ENCODE peak calls at places on chromosomes 3 and 15, in ten cellular contexts. One of them, this sample, is unnamed.

GRCh38 chr3:156543043-156543555 is 11.8 kb downstream of the SSR3 start:
- DNase-seq in RPMI7951: no peak
- DNase-seq in A549: no peak
- DNase-seq in iPS-NIHi11: no peak
- DNase-seq in brain microvascular endothelial cell: no peak
- DNase-seq in heart left ventricle: no peak
- DNase-seq in prostate gland: no peak
- DNase-seq in Calu3: no peak
- DNase-seq in stimulated activated CD4-positive, alpha-beta T cell treated with anti-CD3 and anti-CD28 coated beads, Interleukin-2, amount 100 ng/mL, for 48 hours: no peak
- DNase-seq in PC-3: no peak
- DNase-seq in this sample: no peak

GRCh38 chr3:64037084-64037483 is 13.8 kb upstream of the PSMD6 start:
- DNase-seq in A549: no peak
- DNase-seq in iPS-NIHi11: no peak
- DNase-seq in Calu3: no peak
- DNase-seq in brain microvascular endothelial cell: no peak
- DNase-seq in PC-3: no peak
- DNase-seq in heart left ventricle: no peak
- DNase-seq in RPMI7951: no peak
- DNase-seq in stimulated activated CD4-positive, alpha-beta T cell treated with anti-CD3 and anti-CD28 coated beads, Interleukin-2, amount 100 ng/mL, for 48 hours: no peak
- DNase-seq in prostate gland: no peak
- DNase-seq in this sample: no peak

GRCh38 chr3:187639912-187640822 is 30.0 kb downstream of the SST start:
- DNase-seq in Calu3: no peak
- DNase-seq in brain microvascular endothelial cell: no peak
- DNase-seq in stimulated activated CD4-positive, alpha-beta T cell treated with anti-CD3 and anti-CD28 coated beads, Interleukin-2, amount 100 ng/mL, for 48 hours: no peak
- DNase-seq in A549: no peak
- DNase-seq in heart left ventricle: no peak
- DNase-seq in PC-3: no peak
- DNase-seq in iPS-NIHi11: no peak
- DNase-seq in RPMI7951: no peak
- DNase-seq in prostate gland: no peak
- DNase-seq in this sample: peak

GRCh38 chr15:58698887-58699641 is 50.4 kb downstream of the ADAM10 start:
- DNase-seq in RPMI7951: peak
- DNase-seq in brain microvascular endothelial cell: no peak
- DNase-seq in A549: no peak
- DNase-seq in stimulated activated CD4-positive, alpha-beta T cell treated with anti-CD3 and anti-CD28 coated beads, Interleukin-2, amount 100 ng/mL, for 48 hours: no peak
- DNase-seq in prostate gland: no peak
- DNase-seq in PC-3: no peak
- DNase-seq in heart left ventricle: no peak
- DNase-seq in iPS-NIHi11: no peak
- DNase-seq in Calu3: no peak
- DNase-seq in this sample: no peak

GRCh38 chr3:27568393-27568792 is 84.2 kb upstream of the SLC4A7 start:
- DNase-seq in Calu3: no peak
- DNase-seq in RPMI7951: peak
- DNase-seq in prostate gland: peak
- DNase-seq in heart left ventricle: peak
- DNase-seq in iPS-NIHi11: no peak
- DNase-seq in brain microvascular endothelial cell: no peak
- DNase-seq in A549: no peak
- DNase-seq in stimulated activated CD4-positive, alpha-beta T cell treated with anti-CD3 and anti-CD28 coated beads, Interleukin-2, amount 100 ng/mL, for 48 hours: no peak
- DNase-seq in PC-3: peak
- DNase-seq in this sample: peak

GRCh38 chr15:65368300-65368617 is 9.5 kb downstream of the IGDCC3 start:
- DNase-seq in stimulated activated CD4-positive, alpha-beta T cell treated with anti-CD3 and anti-CD28 coated beads, Interleukin-2, amount 100 ng/mL, for 48 hours: no peak
- DNase-seq in brain microvascular endothelial cell: no peak
- DNase-seq in heart left ventricle: no peak
- DNase-seq in prostate gland: no peak
- DNase-seq in Calu3: no peak
- DNase-seq in iPS-NIHi11: peak
- DNase-seq in A549: no peak
- DNase-seq in RPMI7951: no peak
- DNase-seq in PC-3: no peak
- DNase-seq in this sample: no peak

GRCh38 chr3:10395196-10395595 is 74.3 kb upstream of the SEC13 start:
- DNase-seq in stimulated activated CD4-positive, alpha-beta T cell treated with anti-CD3 and anti-CD28 coated beads, Interleukin-2, amount 100 ng/mL, for 48 hours: no peak
- DNase-seq in heart left ventricle: no peak
- DNase-seq in brain microvascular endothelial cell: no peak
- DNase-seq in iPS-NIHi11: peak
- DNase-seq in RPMI7951: no peak
- DNase-seq in prostate gland: no peak
- DNase-seq in PC-3: no peak
- DNase-seq in A549: no peak
- DNase-seq in Calu3: no peak
- DNase-seq in this sample: no peak

GRCh38 chr3:178063475-178063874 is 472.8 kb upstream of the KCNMB2 start:
- DNase-seq in A549: no peak
- DNase-seq in brain microvascular endothelial cell: no peak
- DNase-seq in Calu3: no peak
- DNase-seq in PC-3: peak
- DNase-seq in stimulated activated CD4-positive, alpha-beta T cell treated with anti-CD3 and anti-CD28 coated beads, Interleukin-2, amount 100 ng/mL, for 48 hours: no peak
- DNase-seq in iPS-NIHi11: no peak
- DNase-seq in heart left ventricle: no peak
- DNase-seq in prostate gland: peak
- DNase-seq in RPMI7951: no peak
- DNase-seq in this sample: peak

GRCh38 chr3:129439381-129439816 is 349 bp downstream of the MBD4 start:
- DNase-seq in prostate gland: peak
- DNase-seq in RPMI7951: peak
- DNase-seq in A549: peak
- DNase-seq in PC-3: no peak
- DNase-seq in Calu3: peak
- DNase-seq in brain microvascular endothelial cell: no peak
- DNase-seq in heart left ventricle: no peak
- DNase-seq in iPS-NIHi11: peak
- DNase-seq in stimulated activated CD4-positive, alpha-beta T cell treated with anti-CD3 and anti-CD28 coated beads, Interleukin-2, amount 100 ng/mL, for 48 hours: peak
- DNase-seq in this sample: no peak

GRCh38 chr15:78950906-78951840 is 6.3 kb upstream of the CTSH start:
- DNase-seq in RPMI7951: peak
- DNase-seq in prostate gland: no peak
- DNase-seq in heart left ventricle: no peak
- DNase-seq in iPS-NIHi11: no peak
- DNase-seq in Calu3: no peak
- DNase-seq in brain microvascular endothelial cell: no peak
- DNase-seq in A549: peak
- DNase-seq in stimulated activated CD4-positive, alpha-beta T cell treated with anti-CD3 and anti-CD28 coated beads, Interleukin-2, amount 100 ng/mL, for 48 hours: no peak
- DNase-seq in PC-3: peak
- DNase-seq in this sample: no peak

GRCh38 chr3:112736802-112737566 is 96.0 kb upstream of the CCDC80 start:
- DNase-seq in Calu3: no peak
- DNase-seq in A549: no peak
- DNase-seq in brain microvascular endothelial cell: no peak
- DNase-seq in PC-3: peak
- DNase-seq in RPMI7951: no peak
- DNase-seq in heart left ventricle: no peak
- DNase-seq in stimulated activated CD4-positive, alpha-beta T cell treated with anti-CD3 and anti-CD28 coated beads, Interleukin-2, amount 100 ng/mL, for 48 hours: no peak
- DNase-seq in iPS-NIHi11: no peak
- DNase-seq in prostate gland: no peak
- DNase-seq in this sample: no peak

GRCh38 chr3:47984089-47984759 is 32.0 kb downstream of the MAP4 start:
- DNase-seq in PC-3: peak
- DNase-seq in A549: no peak
- DNase-seq in Calu3: no peak
- DNase-seq in brain microvascular endothelial cell: peak
- DNase-seq in heart left ventricle: no peak
- DNase-seq in prostate gland: no peak
- DNase-seq in stimulated activated CD4-positive, alpha-beta T cell treated with anti-CD3 and anti-CD28 coated beads, Interleukin-2, amount 100 ng/mL, for 48 hours: no peak
- DNase-seq in RPMI7951: peak
- DNase-seq in iPS-NIHi11: no peak
- DNase-seq in this sample: no peak

GRCh38 chr3:179149239-179149887 is 1.2 kb downstream of the PIK3CA start:
- DNase-seq in heart left ventricle: no peak
- DNase-seq in iPS-NIHi11: no peak
- DNase-seq in brain microvascular endothelial cell: peak
- DNase-seq in RPMI7951: peak
- DNase-seq in prostate gland: peak
- DNase-seq in stimulated activated CD4-positive, alpha-beta T cell treated with anti-CD3 and anti-CD28 coated beads, Interleukin-2, amount 100 ng/mL, for 48 hours: peak
- DNase-seq in Calu3: peak
- DNase-seq in A549: peak
- DNase-seq in PC-3: peak
- DNase-seq in this sample: no peak

GRCh38 chr3:172244011-172244410 is 204.2 kb downstream of the GHSR start:
- DNase-seq in RPMI7951: peak
- DNase-seq in heart left ventricle: no peak
- DNase-seq in stimulated activated CD4-positive, alpha-beta T cell treated with anti-CD3 and anti-CD28 coated beads, Interleukin-2, amount 100 ng/mL, for 48 hours: no peak
- DNase-seq in Calu3: no peak
- DNase-seq in iPS-NIHi11: no peak
- DNase-seq in brain microvascular endothelial cell: no peak
- DNase-seq in prostate gland: no peak
- DNase-seq in A549: peak
- DNase-seq in PC-3: peak
- DNase-seq in this sample: no peak

GRCh38 chr15:68209735-68210408 is 4.7 kb upstream of the CALML4 start:
- DNase-seq in stimulated activated CD4-positive, alpha-beta T cell treated with anti-CD3 and anti-CD28 coated beads, Interleukin-2, amount 100 ng/mL, for 48 hours: no peak
- DNase-seq in heart left ventricle: no peak
- DNase-seq in A549: no peak
- DNase-seq in Calu3: no peak
- DNase-seq in brain microvascular endothelial cell: no peak
- DNase-seq in iPS-NIHi11: no peak
- DNase-seq in prostate gland: no peak
- DNase-seq in RPMI7951: no peak
- DNase-seq in PC-3: no peak
- DNase-seq in this sample: no peak

GRCh38 chr3:154122912-154123559 is 1.8 kb downstream of the ARHGEF26 start:
- DNase-seq in A549: no peak
- DNase-seq in prostate gland: peak
- DNase-seq in PC-3: peak
- DNase-seq in iPS-NIHi11: no peak
- DNase-seq in heart left ventricle: no peak
- DNase-seq in Calu3: peak
- DNase-seq in stimulated activated CD4-positive, alpha-beta T cell treated with anti-CD3 and anti-CD28 coated beads, Interleukin-2, amount 100 ng/mL, for 48 hours: no peak
- DNase-seq in brain microvascular endothelial cell: peak
- DNase-seq in RPMI7951: peak
- DNase-seq in this sample: no peak

GRCh38 chr3:24305795-24306467 is 188.7 kb downstream of the THRB start:
- DNase-seq in prostate gland: peak
- DNase-seq in RPMI7951: peak
- DNase-seq in brain microvascular endothelial cell: no peak
- DNase-seq in stimulated activated CD4-positive, alpha-beta T cell treated with anti-CD3 and anti-CD28 coated beads, Interleukin-2, amount 100 ng/mL, for 48 hours: no peak
- DNase-seq in A549: no peak
- DNase-seq in Calu3: no peak
- DNase-seq in PC-3: peak
- DNase-seq in heart left ventricle: no peak
- DNase-seq in iPS-NIHi11: peak
- DNase-seq in this sample: peak

GRCh38 chr3:13072239-13073041 is 789 bp downstream of the IQSEC1 start:
- DNase-seq in PC-3: no peak
- DNase-seq in RPMI7951: no peak
- DNase-seq in iPS-NIHi11: no peak
- DNase-seq in heart left ventricle: peak
- DNase-seq in Calu3: no peak
- DNase-seq in brain microvascular endothelial cell: no peak
- DNase-seq in stimulated activated CD4-positive, alpha-beta T cell treated with anti-CD3 and anti-CD28 coated beads, Interleukin-2, amount 100 ng/mL, for 48 hours: no peak
- DNase-seq in A549: no peak
- DNase-seq in prostate gland: peak
- DNase-seq in this sample: peak

GRCh38 chr3:193594946-193595689 is 2.1 kb downstream of the OPA1 start:
- DNase-seq in RPMI7951: peak
- DNase-seq in heart left ventricle: no peak
- DNase-seq in brain microvascular endothelial cell: peak
- DNase-seq in A549: no peak
- DNase-seq in stimulated activated CD4-positive, alpha-beta T cell treated with anti-CD3 and anti-CD28 coated beads, Interleukin-2, amount 100 ng/mL, for 48 hours: no peak
- DNase-seq in PC-3: peak
- DNase-seq in Calu3: no peak
- DNase-seq in iPS-NIHi11: no peak
- DNase-seq in prostate gland: no peak
- DNase-seq in this sample: no peak

GRCh38 chr3:104102386-104102785 is 1264.3 kb upstream of the ALCAM start:
- DNase-seq in RPMI7951: no peak
- DNase-seq in prostate gland: no peak
- DNase-seq in A549: peak
- DNase-seq in Calu3: peak
- DNase-seq in iPS-NIHi11: peak
- DNase-seq in brain microvascular endothelial cell: peak
- DNase-seq in heart left ventricle: no peak
- DNase-seq in stimulated activated CD4-positive, alpha-beta T cell treated with anti-CD3 and anti-CD28 coated beads, Interleukin-2, amount 100 ng/mL, for 48 hours: no peak
- DNase-seq in PC-3: peak
- DNase-seq in this sample: peak

GRCh38 chr3:54122046-54122801 is at the start of gene CACNA2D3:
- DNase-seq in stimulated activated CD4-positive, alpha-beta T cell treated with anti-CD3 and anti-CD28 coated beads, Interleukin-2, amount 100 ng/mL, for 48 hours: no peak
- DNase-seq in prostate gland: no peak
- DNase-seq in A549: no peak
- DNase-seq in heart left ventricle: peak
- DNase-seq in RPMI7951: peak
- DNase-seq in Calu3: no peak
- DNase-seq in brain microvascular endothelial cell: no peak
- DNase-seq in PC-3: no peak
- DNase-seq in iPS-NIHi11: peak
- DNase-seq in this sample: no peak

GRCh38 chr15:28954466-28955159 is 68.8 kb downstream of the APBA2 start:
- DNase-seq in heart left ventricle: no peak
- DNase-seq in brain microvascular endothelial cell: no peak
- DNase-seq in RPMI7951: no peak
- DNase-seq in prostate gland: no peak
- DNase-seq in A549: no peak
- DNase-seq in PC-3: no peak
- DNase-seq in iPS-NIHi11: no peak
- DNase-seq in stimulated activated CD4-positive, alpha-beta T cell treated with anti-CD3 and anti-CD28 coated beads, Interleukin-2, amount 100 ng/mL, for 48 hours: no peak
- DNase-seq in Calu3: no peak
- DNase-seq in this sample: no peak

GRCh38 chr15:31328999-31329639 is 2.5 kb downstream of the KLF13 start:
- DNase-seq in prostate gland: no peak
- DNase-seq in PC-3: peak
- DNase-seq in iPS-NIHi11: peak
- DNase-seq in RPMI7951: no peak
- DNase-seq in brain microvascular endothelial cell: no peak
- DNase-seq in Calu3: peak
- DNase-seq in A549: peak
- DNase-seq in stimulated activated CD4-positive, alpha-beta T cell treated with anti-CD3 and anti-CD28 coated beads, Interleukin-2, amount 100 ng/mL, for 48 hours: no peak
- DNase-seq in heart left ventricle: no peak
- DNase-seq in this sample: no peak

GRCh38 chr3:69784854-69785523 is 45.7 kb downstream of the MITF start:
- DNase-seq in iPS-NIHi11: no peak
- DNase-seq in A549: peak
- DNase-seq in RPMI7951: peak
- DNase-seq in stimulated activated CD4-positive, alpha-beta T cell treated with anti-CD3 and anti-CD28 coated beads, Interleukin-2, amount 100 ng/mL, for 48 hours: no peak
- DNase-seq in prostate gland: no peak
- DNase-seq in Calu3: peak
- DNase-seq in PC-3: no peak
- DNase-seq in brain microvascular endothelial cell: peak
- DNase-seq in heart left ventricle: peak
- DNase-seq in this sample: no peak

GRCh38 chr3:144821583-144821982 is 850.0 kb downstream of the DIPK2A start:
- DNase-seq in A549: no peak
- DNase-seq in heart left ventricle: no peak
- DNase-seq in iPS-NIHi11: no peak
- DNase-seq in RPMI7951: no peak
- DNase-seq in PC-3: no peak
- DNase-seq in brain microvascular endothelial cell: no peak
- DNase-seq in Calu3: no peak
- DNase-seq in stimulated activated CD4-positive, alpha-beta T cell treated with anti-CD3 and anti-CD28 coated beads, Interleukin-2, amount 100 ng/mL, for 48 hours: no peak
- DNase-seq in prostate gland: no peak
- DNase-seq in this sample: no peak

GRCh38 chr15:25659251-25659650 is 203.9 kb downstream of the ATP10A start:
- DNase-seq in brain microvascular endothelial cell: no peak
- DNase-seq in PC-3: no peak
- DNase-seq in prostate gland: no peak
- DNase-seq in heart left ventricle: no peak
- DNase-seq in Calu3: no peak
- DNase-seq in stimulated activated CD4-positive, alpha-beta T cell treated with anti-CD3 and anti-CD28 coated beads, Interleukin-2, amount 100 ng/mL, for 48 hours: no peak
- DNase-seq in iPS-NIHi11: no peak
- DNase-seq in RPMI7951: no peak
- DNase-seq in A549: no peak
- DNase-seq in this sample: no peak

GRCh38 chr3:9681723-9682081 is 21.9 kb upstream of the CPNE9 start:
- DNase-seq in RPMI7951: no peak
- DNase-seq in stimulated activated CD4-positive, alpha-beta T cell treated with anti-CD3 and anti-CD28 coated beads, Interleukin-2, amount 100 ng/mL, for 48 hours: no peak
- DNase-seq in Calu3: no peak
- DNase-seq in iPS-NIHi11: no peak
- DNase-seq in A549: no peak
- DNase-seq in brain microvascular endothelial cell: no peak
- DNase-seq in PC-3: no peak
- DNase-seq in heart left ventricle: no peak
- DNase-seq in prostate gland: no peak
- DNase-seq in this sample: no peak

GRCh38 chr15:90054618-90055097 is 47.6 kb downstream of the IDH2 start:
- DNase-seq in RPMI7951: no peak
- DNase-seq in PC-3: no peak
- DNase-seq in iPS-NIHi11: no peak
- DNase-seq in brain microvascular endothelial cell: no peak
- DNase-seq in heart left ventricle: no peak
- DNase-seq in prostate gland: no peak
- DNase-seq in Calu3: peak
- DNase-seq in A549: no peak
- DNase-seq in stimulated activated CD4-positive, alpha-beta T cell treated with anti-CD3 and anti-CD28 coated beads, Interleukin-2, amount 100 ng/mL, for 48 hours: no peak
- DNase-seq in this sample: no peak

This sample was measured in LNCaP clone FGC.